ENCODE peak calls at places on chromosomes 2 and 18, in four cellular contexts. S is AG04449, O is NCI-H460, C is HCT116. T is an unnamed sample.

GRCh38 chr18:37419272-37419671 is 146.3 kb downstream of the CELF4 start:
- DNase-seq in S (no peak), O (no peak), C (no peak), T (no peak)

GRCh38 chr18:24027156-24027555 is 12.6 kb downstream of the TTC39C start:
- DNase-seq in S (peak; percentile 45), O (no peak), C (no peak), T (no peak)

GRCh38 chr2:134445981-134446380 is 192.1 kb downstream of the MGAT5 start:
- DNase-seq in S (no peak), O (no peak), C (no peak), T (no peak)

GRCh38 chr2:163983911-163984310 is 248.1 kb upstream of the FIGN start:
- DNase-seq in S (no peak), O (no peak), C (no peak), T (no peak)

GRCh38 chr2:161118722-161119121 is 41.5 kb upstream of the TANK start:
- DNase-seq in S (no peak), O (no peak), C (no peak), T (no peak)

GRCh38 chr2:14676371-14676770 is 43.9 kb downstream of the LRATD1 start:
- DNase-seq in S (no peak), O (no peak), C (no peak), T (no peak)

GRCh38 chr2:156933580-156934225 is 323.8 kb upstream of the GALNT5 start:
- DNase-seq in S (no peak), O (no peak), C (no peak), T (no peak)

GRCh38 chr2:20178404-20179178 is 46.3 kb downstream of the SDC1 start:
- DNase-seq in S (no peak), O (no peak), C (no peak), T (no peak)

GRCh38 chr2:127706215-127706990 is 5.1 kb downstream of the SFT2D3 start:
- DNase-seq in S (no peak), O (no peak), C (no peak), T (no peak)

GRCh38 chr2:15941483-15941853 is 1.1 kb downstream of the MYCN start:
- DNase-seq in S (no peak), O (no peak), C (no peak), T (peak; percentile 90)

GRCh38 chr2:24721470-24721869 is 71.7 kb downstream of the PTRHD1 start:
- DNase-seq in S (peak; percentile 52), O (no peak), C (no peak), T (no peak)

GRCh38 chr18:463442-464310 is 36.8 kb downstream of the COLEC12 start:
- DNase-seq in S (no peak), O (no peak), C (no peak), T (no peak)

GRCh38 chr2:25281581-25281980 is 60.1 kb downstream of the DNMT3A start:
- DNase-seq in S (no peak), O (no peak), C (no peak), T (no peak)

GRCh38 chr2:218402491-218402901 is 2.8 kb downstream of the CTDSP1 start:
- DNase-seq in S (no peak), O (no peak), C (no peak), T (no peak)

GRCh38 chr2:101341421-101341820 is 32.9 kb upstream of the RNF149 start:
- DNase-seq in S (no peak), O (no peak), C (no peak), T (no peak)

GRCh38 chr18:1062592-1062991 is 157.9 kb downstream of the ADCYAP1 start:
- DNase-seq in S (no peak), O (no peak), C (no peak), T (no peak)

GRCh38 chr2:117257369-117257768 is 557.1 kb upstream of the DDX18 start:
- DNase-seq in S (no peak), O (no peak), C (no peak), T (no peak)

GRCh38 chr18:1663879-1664705 is 759.4 kb downstream of the ADCYAP1 start:
- DNase-seq in S (no peak), O (peak; percentile 24), C (peak; percentile 32), T (peak; percentile 36)

GRCh38 chr18:49135871-49136270 is 185.1 kb upstream of the SMAD7 start:
- DNase-seq in S (no peak), O (no peak), C (no peak), T (no peak)

GRCh38 chr2:41947701-41948396 is 100.0 kb upstream of the PKDCC start:
- DNase-seq in S (no peak), O (no peak), C (no peak), T (no peak)

GRCh38 chr18:75896865-75897264 is 469.4 kb upstream of the SMIM21 start:
- DNase-seq in S (no peak), O (no peak), C (peak; percentile 22), T (no peak)

GRCh38 chr2:193895226-193895625 is 1700.5 kb upstream of the TMEFF2 start:
- DNase-seq in S (no peak), O (no peak), C (no peak), T (no peak)

GRCh38 chr18:27298215-27298804 is 113.2 kb upstream of the CHST9 start:
- DNase-seq in S (no peak), O (no peak), C (no peak), T (peak; percentile 0)

GRCh38 chr2:172251231-172251630 is 148.5 kb upstream of the DLX2 start:
- DNase-seq in S (no peak), O (no peak), C (no peak), T (no peak)

GRCh38 chr2:107430596-107431266 is 396.0 kb upstream of the RGPD4 start:
- DNase-seq in S (no peak), O (no peak), C (no peak), T (no peak)

GRCh38 chr2:14401838-14402237 is 230.7 kb upstream of the LRATD1 start:
- DNase-seq in S (no peak), O (no peak), C (no peak), T (peak; percentile 49)

GRCh38 chr18:46097378-46097852 is 681 bp downstream of the ATP5F1A start:
- DNase-seq in S (no peak), O (no peak), C (no peak), T (no peak)

GRCh38 chr2:32825291-32825712 is 121.5 kb upstream of the LTBP1 start:
- DNase-seq in S (no peak), O (no peak), C (no peak), T (no peak)

GRCh38 chr2:197158138-197158537 is 152.4 kb downstream of the ANKRD44 start:
- DNase-seq in S (no peak), O (no peak), C (no peak), T (no peak)

GRCh38 chr2:189022492-189022891 is 48.3 kb downstream of the COL3A1 start:
- DNase-seq in S (no peak), O (no peak), C (no peak), T (no peak)

GRCh38 chr2:239695106-239695727 is 294.4 kb upstream of the HDAC4 start:
- DNase-seq in S (no peak), O (no peak), C (no peak), T (no peak)

GRCh38 chr18:4017479-4017878 is 437.6 kb downstream of the DLGAP1 start:
- DNase-seq in S (no peak), O (peak; percentile 12), C (peak; percentile 38), T (no peak)

GRCh38 chr2:235283246-235283645 is 210.6 kb upstream of the AGAP1 start:
- DNase-seq in S (no peak), O (no peak), C (no peak), T (no peak)

GRCh38 chr2:24365826-24366225 is 5.5 kb upstream of the ITSN2 start:
- DNase-seq in S (no peak), O (no peak), C (no peak), T (no peak)

GRCh38 chr2:189327879-189328351 is 113.4 kb upstream of the WDR75 start:
- DNase-seq in S (peak; percentile 78), O (no peak), C (no peak), T (no peak)

GRCh38 chr2:184735611-184736010 is 137.3 kb downstream of the ZNF804A start:
- DNase-seq in S (no peak), O (no peak), C (no peak), T (no peak)

T was measured in NT2/D1.